ENCODE peak calls at places on chromosomes 2 and 18, in five cellular contexts. N is IMR-90, H is heart right ventricle, M is ovary, V is body of pancreas. U is an unnamed sample. For H3K36me3, the result is how much of the 10 kb centered on the place peaks cover.

GRCh38 chr18:48872234-48873145 is 78.3 kb downstream of the SMAD7 start:
- DNase-seq in N (peak), H (no peak), M (no peak), V (no peak), U (no peak)

GRCh38 chr2:238331916-238332315 is 11.6 kb downstream of the TRAF3IP1 start:
- DNase-seq in N (no peak), H (no peak), M (no peak), V (no peak), U (no peak)

GRCh38 chr2:40397720-40398119 is 54.2 kb downstream of the SLC8A1 start:
- DNase-seq in N (no peak), H (no peak), M (no peak), V (no peak), U (no peak)

GRCh38 chr2:121969155-121969554 is 213.7 kb downstream of the TSN start:
- DNase-seq in N (no peak), H (no peak), M (peak), V (no peak), U (no peak)

GRCh38 chr2:46392561-46393351 is 86.6 kb upstream of the TMEM247 start:
- DNase-seq in N (no peak), H (no peak), M (no peak), V (no peak), U (no peak)

GRCh38 chr2:58870704-58871103 is 629.6 kb upstream of the FANCL start:
- DNase-seq in N (peak), H (no peak), M (no peak), V (no peak), U (no peak)

GRCh38 chr18:13556497-13556896 is 169.9 kb downstream of the FAM210A start:
- DNase-seq in N (no peak), H (no peak), M (no peak), V (no peak), U (no peak)

GRCh38 chr2:43174368-43175186 is 51.8 kb downstream of the ZFP36L2 start:
- DNase-seq in N (no peak), H (peak), M (no peak), V (no peak), U (no peak)

GRCh38 chr18:48455555-48456478 is 46.6 kb upstream of the ZBTB7C start:
- DNase-seq in N (peak), H (no peak), M (no peak), V (no peak), U (no peak)

DNA sequence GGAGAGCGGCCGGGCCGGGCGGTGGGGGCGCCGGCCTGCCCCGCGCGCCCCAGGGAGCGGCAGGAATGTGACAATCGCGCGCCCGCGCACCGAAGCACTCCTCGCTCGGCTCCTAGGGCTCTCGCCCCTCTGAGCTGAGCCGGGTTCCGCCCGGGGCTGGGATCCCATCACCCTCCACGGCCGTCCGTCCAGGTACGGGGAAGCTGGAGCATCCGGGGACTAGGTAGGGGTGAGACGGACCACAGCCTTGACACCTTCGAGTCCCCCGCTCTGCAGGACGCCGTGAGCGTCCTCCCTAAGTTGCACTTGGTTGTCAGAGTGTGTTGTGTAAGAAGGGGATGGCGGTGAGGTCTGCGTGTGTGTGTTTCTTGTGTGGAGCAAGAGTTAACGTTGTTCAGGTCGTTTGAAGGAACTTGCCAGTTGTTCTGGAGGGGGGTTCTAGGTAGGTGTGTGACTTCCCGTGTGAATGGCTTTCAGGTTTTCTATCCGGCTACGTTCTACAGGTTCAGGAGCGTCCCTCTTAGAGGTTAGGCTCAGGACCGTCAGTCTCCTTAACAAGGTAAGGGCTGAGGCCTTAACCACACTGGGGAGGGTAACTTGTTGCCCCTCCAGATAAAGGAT is 393 bp downstream of the IL1R1 start:
- DNase-seq in N (peak), H (no peak), M (no peak), V (no peak), U (no peak)
- H3K4me3 ChIP-seq in N (peak), H (peak), M (peak), V (peak), U (peak)

DNA sequence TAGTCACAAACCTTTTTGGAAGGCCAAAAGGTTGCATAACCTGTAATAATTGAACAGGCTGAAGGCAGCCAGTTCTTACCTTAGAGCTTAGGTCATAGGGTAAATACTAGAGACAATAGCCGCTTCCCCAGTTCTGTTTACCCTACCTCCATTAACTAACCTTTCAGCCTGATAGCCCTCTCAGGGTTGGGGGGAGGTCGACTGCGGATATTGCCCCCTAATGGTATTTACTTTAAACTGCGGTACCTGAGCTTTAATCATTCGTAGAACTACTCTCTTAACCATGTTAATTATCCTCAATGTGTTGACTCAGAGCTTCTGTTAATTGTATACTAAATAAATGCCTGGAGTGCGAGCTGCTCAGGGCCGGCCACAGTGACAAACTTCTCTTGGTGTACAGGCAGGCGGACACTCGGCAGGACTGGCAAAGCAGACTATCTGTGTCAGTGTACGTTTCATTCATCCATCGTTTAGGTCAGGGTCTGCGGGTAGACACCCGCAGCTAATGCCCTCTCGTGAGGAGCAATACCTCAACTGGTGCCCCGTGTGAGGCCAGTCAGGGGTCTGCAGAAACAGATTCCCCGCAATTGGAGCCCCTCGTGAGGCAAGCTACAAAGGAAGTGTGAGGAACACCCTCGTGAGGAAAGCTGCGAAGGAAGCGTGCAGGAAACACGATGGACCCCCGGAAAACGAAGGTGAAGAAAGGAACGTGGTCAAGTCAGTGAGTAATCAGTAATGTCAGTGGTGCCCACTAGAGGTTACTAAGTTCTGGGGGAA is 115.3 kb upstream of the SCN7A start:
- DNase-seq in N (no peak), H (no peak), M (no peak), V (no peak), U (no peak)
- TF ChIP-seq CTCF in N (no peak), H (no peak), M (no peak), V (no peak), U (no peak)

GRCh38 chr2:27451095-27451494 is 8.9 kb downstream of the KRTCAP3 start:
- DNase-seq in N (no peak), H (no peak), M (no peak), V (no peak), U (no peak)

GRCh38 chr2:27448381-27448780 is 6.2 kb downstream of the KRTCAP3 start:
- DNase-seq in N (no peak), H (no peak), M (no peak), V (no peak), U (no peak)

GRCh38 chr2:27453968-27454367 is 11.8 kb downstream of the KRTCAP3 start:
- DNase-seq in N (no peak), H (no peak), M (no peak), V (no peak), U (no peak)
- H3K36me3 ChIP-seq in N (under half), H (half or more), M (under half), V (under half), U (half or more)

DNA sequence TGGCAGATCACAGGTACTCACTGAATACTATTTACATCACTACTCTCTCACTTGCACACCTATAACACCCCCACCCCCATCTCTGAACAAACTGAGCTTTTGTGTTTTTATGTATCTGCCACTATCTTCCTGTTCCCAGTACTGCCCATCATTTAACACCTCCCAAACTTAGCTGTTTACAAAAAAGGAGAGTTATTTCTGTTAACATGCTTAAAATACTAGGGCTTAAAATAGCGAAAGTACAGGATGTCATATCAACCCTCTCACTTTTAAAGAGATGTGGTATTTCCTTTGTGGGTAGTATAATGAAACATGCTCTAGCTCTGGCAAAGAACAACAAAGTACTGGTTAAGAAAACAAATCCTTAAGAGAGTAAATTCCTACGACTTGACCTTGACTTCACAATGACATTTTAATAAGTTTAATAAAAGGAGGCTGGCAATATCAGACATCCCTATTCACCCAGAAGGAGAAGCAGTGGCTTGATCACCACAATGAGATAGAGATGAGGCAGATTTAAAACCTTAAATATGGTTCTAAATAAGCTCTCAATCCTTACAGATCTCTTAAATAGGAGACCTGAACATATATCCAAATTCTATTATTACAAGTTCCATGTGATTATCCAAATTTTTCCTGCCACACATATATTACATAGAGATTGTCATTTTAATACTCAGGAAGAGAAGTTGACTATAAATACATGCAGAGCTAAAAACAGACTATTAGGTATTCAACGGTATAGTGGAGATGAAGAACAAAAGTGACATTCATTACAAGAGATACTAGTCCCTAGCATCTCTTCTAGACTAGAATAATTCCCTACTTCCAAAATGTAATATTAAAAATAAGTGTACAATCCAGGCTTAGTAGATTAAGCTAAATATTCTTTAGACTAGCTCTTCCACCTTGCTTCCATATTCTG is 36.9 kb downstream of the TRAK2 start:
- DNase-seq in N (peak), H (no peak), M (no peak), V (no peak), U (no peak)
- H3K4me3 ChIP-seq in N (no peak), H (peak), M (no peak), V (no peak), U (no peak)

U was measured in suprapubic skin.